ENCODE peak calls at places on chromosomes 4 and X, in eight cellular contexts. X, R, K, P, U, M, D and H are unnamed samples.
A peak's percentile ranks its signal among the peaks of the same experiment; 100 is the strongest.

GRCh38 chr4:145723336-145723735 is 43.4 kb downstream of the C4orf51 start:
- DNase-seq in X (no peak), R (no peak), K (no peak), P (no peak), U (no peak), M (no peak), D (no peak), H (no peak)

GRCh38 chrX:49102221-49102620 is 21.3 kb downstream of the GPKOW start:
- DNase-seq in X (no peak), R (no peak), K (no peak), P (no peak), U (no peak), M (no peak), D (no peak), H (no peak)

GRCh38 chrX:129717902-129718301 is 20.9 kb upstream of the XPNPEP2 start:
- DNase-seq in X (no peak), R (no peak), K (peak; percentile 68), P (no peak), U (no peak), M (no peak), D (peak; percentile 85), H (no peak)

GRCh38 chr4:55407119-55407518 is 11.4 kb downstream of the TMEM165 start:
- DNase-seq in X (no peak), R (no peak), K (no peak), P (no peak), U (no peak), M (no peak), D (peak; percentile 34), H (no peak)

GRCh38 chrX:23389196-23389792 is 54.6 kb downstream of the PTCHD1 start:
- DNase-seq in X (no peak), R (no peak), K (no peak), P (no peak), U (no peak), M (no peak), D (no peak), H (no peak)

GRCh38 chr4:1451106-1451751 is 45.0 kb upstream of the NKX1-1 start:
- DNase-seq in X (no peak), R (no peak), K (no peak), P (no peak), U (peak; percentile 34), M (peak; percentile 81), D (no peak), H (no peak)

GRCh38 chr4:69524708-69525107 is 29.0 kb upstream of the UGT2B4 start:
- DNase-seq in X (no peak), R (no peak), K (peak; percentile 25), P (no peak), U (no peak), M (no peak), D (peak; percentile 83), H (no peak)

GRCh38 chr4:75016472-75016871 is 83.6 kb downstream of the PARM1 start:
- DNase-seq in X (no peak), R (no peak), K (no peak), P (no peak), U (no peak), M (no peak), D (no peak), H (no peak)

GRCh38 chr4:152138451-152138850 is 377.6 kb upstream of the GATB start:
- DNase-seq in X (no peak), R (no peak), K (no peak), P (no peak), U (no peak), M (no peak), D (no peak), H (no peak)

GRCh38 chr4:15400911-15401671 is 26.7 kb upstream of the C1QTNF7 start:
- DNase-seq in X (no peak), R (peak; percentile 72), K (peak; percentile 60), P (peak; percentile 77), U (no peak), M (no peak), D (peak; percentile 71), H (no peak)

GRCh38 chrX:153464116-153464515 is 6.3 kb downstream of the HAUS7 start:
- DNase-seq in X (no peak), R (no peak), K (no peak), P (no peak), U (no peak), M (no peak), D (no peak), H (no peak)

GRCh38 chrX:73262991-73263390 is 48.3 kb upstream of the NAP1L2 start:
- DNase-seq in X (no peak), R (no peak), K (no peak), P (no peak), U (no peak), M (no peak), D (no peak), H (no peak)

GRCh38 chr4:21845663-21846062 is 102.9 kb downstream of the KCNIP4 start:
- DNase-seq in X (no peak), R (no peak), K (peak; percentile 11), P (peak; percentile 9), U (no peak), M (no peak), D (peak; percentile 25), H (no peak)

GRCh38 chr4:20273793-20274192 is 22.1 kb downstream of the SLIT2 start:
- DNase-seq in X (no peak), R (no peak), K (no peak), P (no peak), U (no peak), M (no peak), D (peak; percentile 85), H (no peak)

GRCh38 chrX:102042706-102043325 is 82.7 kb upstream of the TCEAL2 start:
- DNase-seq in X (no peak), R (no peak), K (no peak), P (no peak), U (no peak), M (peak; percentile 68), D (no peak), H (no peak)